ENCODE peak calls at places on chromosomes 6 and 20, in five cellular contexts. One of them, this sample, is unnamed.

GRCh38 chr6:105431226-105431625 is 28.3 kb upstream of the PREP start:
- DNase-seq in HCT116: peak; percentile 51
- DNase-seq in IMR-90: peak; percentile 68
- DNase-seq in esophagus muscularis mucosa: no peak
- DNase-seq in OCI-LY7: peak; percentile 58
- DNase-seq in this sample: no peak

GRCh38 chr20:35909176-35909575 is 45.1 kb downstream of the SCAND1 start:
- DNase-seq in IMR-90: no peak
- DNase-seq in HCT116: no peak
- DNase-seq in esophagus muscularis mucosa: no peak
- DNase-seq in OCI-LY7: no peak
- DNase-seq in this sample: no peak

GRCh38 chr6:12595161-12595792 is 121.3 kb upstream of the PHACTR1 start:
- DNase-seq in OCI-LY7: peak; percentile 86
- DNase-seq in esophagus muscularis mucosa: no peak
- DNase-seq in IMR-90: peak; percentile 52
- DNase-seq in HCT116: no peak
- DNase-seq in this sample: no peak

GRCh38 chr6:145643760-145644159 is 91.6 kb downstream of the EPM2A start:
- DNase-seq in HCT116: no peak
- DNase-seq in OCI-LY7: no peak
- DNase-seq in IMR-90: peak; percentile 83
- DNase-seq in esophagus muscularis mucosa: no peak
- DNase-seq in this sample: no peak

GRCh38 chr6:132209351-132209750 is 191.9 kb downstream of the MOXD1 start:
- DNase-seq in IMR-90: no peak
- DNase-seq in HCT116: peak; percentile 54
- DNase-seq in esophagus muscularis mucosa: no peak
- DNase-seq in OCI-LY7: no peak
- DNase-seq in this sample: no peak

GRCh38 chr20:38866265-38867061 is 59.8 kb upstream of the FAM83D start:
- DNase-seq in OCI-LY7: no peak
- DNase-seq in HCT116: no peak
- DNase-seq in esophagus muscularis mucosa: no peak
- DNase-seq in IMR-90: no peak
- DNase-seq in this sample: no peak

GRCh38 chr6:31243508-31243907 is 28.4 kb downstream of the HLA-C start:
- DNase-seq in OCI-LY7: no peak
- DNase-seq in IMR-90: no peak
- DNase-seq in HCT116: no peak
- DNase-seq in esophagus muscularis mucosa: no peak
- DNase-seq in this sample: no peak

GRCh38 chr6:131419698-131420097 is 153.3 kb upstream of the ARG1 start:
- DNase-seq in HCT116: no peak
- DNase-seq in IMR-90: no peak
- DNase-seq in OCI-LY7: no peak
- DNase-seq in esophagus muscularis mucosa: no peak
- DNase-seq in this sample: no peak

GRCh38 chr20:33444797-33445560 is 1.4 kb upstream of the SNTA1 start:
- DNase-seq in OCI-LY7: peak; percentile 82
- DNase-seq in HCT116: no peak
- DNase-seq in esophagus muscularis mucosa: no peak
- DNase-seq in IMR-90: no peak
- DNase-seq in this sample: no peak

GRCh38 chr6:35401514-35401913 is 50.6 kb upstream of the FANCE start:
- DNase-seq in OCI-LY7: no peak
- DNase-seq in esophagus muscularis mucosa: no peak
- DNase-seq in HCT116: no peak
- DNase-seq in IMR-90: no peak
- DNase-seq in this sample: no peak

GRCh38 chr20:3724356-3724755 is 8.1 kb upstream of the HSPA12B start:
- DNase-seq in IMR-90: no peak
- DNase-seq in OCI-LY7: no peak
- DNase-seq in HCT116: no peak
- DNase-seq in esophagus muscularis mucosa: no peak
- DNase-seq in this sample: no peak

GRCh38 chr6:156776470-156776840 is 723 bp upstream of the ARID1B start:
- DNase-seq in IMR-90: peak; percentile 44
- DNase-seq in esophagus muscularis mucosa: no peak
- DNase-seq in HCT116: no peak
- DNase-seq in OCI-LY7: peak; percentile 73
- DNase-seq in this sample: no peak

GRCh38 chr6:142047934-142048592 is 84.7 kb upstream of the GJE1 start:
- DNase-seq in HCT116: no peak
- DNase-seq in IMR-90: no peak
- DNase-seq in esophagus muscularis mucosa: no peak
- DNase-seq in OCI-LY7: no peak
- DNase-seq in this sample: no peak

GRCh38 chr6:142048593-142048980 is 84.1 kb upstream of the GJE1 start:
- DNase-seq in HCT116: no peak
- DNase-seq in OCI-LY7: no peak
- DNase-seq in esophagus muscularis mucosa: no peak
- DNase-seq in IMR-90: no peak
- DNase-seq in this sample: no peak

GRCh38 chr6:142051404-142051803 is 81.3 kb upstream of the GJE1 start:
- DNase-seq in IMR-90: no peak
- DNase-seq in esophagus muscularis mucosa: no peak
- DNase-seq in HCT116: no peak
- DNase-seq in OCI-LY7: no peak
- DNase-seq in this sample: no peak

GRCh38 chr6:142045380-142046270 is 87.1 kb upstream of the GJE1 start:
- DNase-seq in IMR-90: peak; percentile 51
- DNase-seq in HCT116: peak; percentile 12
- DNase-seq in esophagus muscularis mucosa: no peak
- DNase-seq in OCI-LY7: no peak
- DNase-seq in this sample: no peak
- TF ChIP-seq CTCF in IMR-90: peak; percentile 52
- TF ChIP-seq CTCF in HCT116: no peak
- TF ChIP-seq CTCF in esophagus muscularis mucosa: no peak
- TF ChIP-seq CTCF in OCI-LY7: peak; percentile 36
- TF ChIP-seq CTCF in this sample: no peak

DNA sequence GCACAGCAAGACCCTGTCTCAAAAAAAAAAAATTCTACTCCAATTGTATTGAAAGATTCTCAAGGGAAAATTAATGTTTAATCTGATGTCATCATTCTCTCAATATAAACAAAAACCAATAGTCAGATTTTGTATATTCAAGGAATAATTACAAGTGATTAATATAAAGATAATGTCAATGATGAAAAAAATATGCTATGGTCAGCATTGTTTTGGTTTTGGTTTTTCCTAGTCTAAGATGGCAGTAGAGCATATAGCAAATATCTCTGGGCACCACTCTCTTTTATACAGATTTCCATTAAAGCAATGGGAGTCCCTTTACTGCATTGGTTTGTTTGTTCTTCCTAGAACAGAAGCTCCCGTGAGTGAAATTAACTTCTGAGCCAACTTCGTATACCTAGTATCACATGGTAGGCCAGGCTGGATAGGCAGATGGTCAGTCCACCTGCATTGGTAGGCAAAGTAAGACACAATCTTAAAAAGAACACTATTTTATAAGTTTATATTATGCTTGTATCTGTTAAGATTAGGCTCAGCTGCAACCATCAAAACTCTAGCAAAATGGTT is 523.8 kb upstream of the JARID2 start:
- DNase-seq in OCI-LY7: no peak
- DNase-seq in esophagus muscularis mucosa: no peak
- DNase-seq in IMR-90: no peak
- DNase-seq in HCT116: no peak
- DNase-seq in this sample: no peak
- H3K27ac ChIP-seq in OCI-LY7: no peak overlapping the region
- H3K27ac ChIP-seq in esophagus muscularis mucosa: no peak overlapping the region
- H3K27ac ChIP-seq in IMR-90: no peak overlapping the region
- H3K27ac ChIP-seq in HCT116: no peak overlapping the region
- H3K27ac ChIP-seq in this sample: no peak overlapping the region

GRCh38 chr6:44353336-44353735 is 10.9 kb downstream of the SPATS1 start:
- DNase-seq in esophagus muscularis mucosa: no peak
- DNase-seq in IMR-90: no peak
- DNase-seq in HCT116: no peak
- DNase-seq in OCI-LY7: no peak
- DNase-seq in this sample: no peak
- H3K4me3 ChIP-seq in esophagus muscularis mucosa: no peak overlapping the region
- H3K4me3 ChIP-seq in IMR-90: no peak overlapping the region
- H3K4me3 ChIP-seq in HCT116: no peak overlapping the region
- H3K4me3 ChIP-seq in OCI-LY7: no peak overlapping the region
- H3K4me3 ChIP-seq in this sample: no peak overlapping the region

GRCh38 chr6:17156112-17156921 is 54.5 kb downstream of the STMND1 start:
- DNase-seq in esophagus muscularis mucosa: peak; percentile 91
- DNase-seq in OCI-LY7: peak; percentile 67
- DNase-seq in IMR-90: peak; percentile 89
- DNase-seq in HCT116: peak; percentile 80
- DNase-seq in this sample: peak; percentile 80
- TF ChIP-seq CTCF in esophagus muscularis mucosa: peak; percentile 82
- TF ChIP-seq CTCF in OCI-LY7: peak; percentile 94
- TF ChIP-seq CTCF in IMR-90: peak; percentile 91
- TF ChIP-seq CTCF in HCT116: peak; percentile 70
- TF ChIP-seq CTCF in this sample: peak; percentile 73